ENCODE peak calls at places on chromosome 9, in eight cellular contexts. One of them, this sample, is unnamed.

GRCh38 chr9:91151741-91152095 is 210.0 kb downstream of the AUH start:
- DNase-seq in heart right ventricle: no peak
- DNase-seq in chondrocyte: no peak
- DNase-seq in iPS-NIHi11: no peak
- DNase-seq in RPMI7951: no peak
- DNase-seq in suprapubic skin: no peak
- DNase-seq in stimulated activated CD4-positive, alpha-beta T cell treated with anti-CD3 and anti-CD28 coated beads, Interleukin-15, amount 100 ng/mL, for 24 hours: peak; percentile 47
- DNase-seq in CD4-positive, alpha-beta memory T cell: no peak
- DNase-seq in this sample: no peak

GRCh38 chr9:13351768-13352386 is 72.4 kb upstream of the MPDZ start:
- DNase-seq in heart right ventricle: no peak
- DNase-seq in chondrocyte: no peak
- DNase-seq in iPS-NIHi11: peak; percentile 29
- DNase-seq in RPMI7951: peak; percentile 37
- DNase-seq in suprapubic skin: no peak
- DNase-seq in stimulated activated CD4-positive, alpha-beta T cell treated with anti-CD3 and anti-CD28 coated beads, Interleukin-15, amount 100 ng/mL, for 24 hours: no peak
- DNase-seq in CD4-positive, alpha-beta memory T cell: no peak
- DNase-seq in this sample: peak; percentile 71

GRCh38 chr9:76866689-76867088 is 39.2 kb downstream of the PRUNE2 start:
- DNase-seq in heart right ventricle: no peak
- DNase-seq in chondrocyte: no peak
- DNase-seq in iPS-NIHi11: peak; percentile 26
- DNase-seq in RPMI7951: peak; percentile 63
- DNase-seq in suprapubic skin: no peak
- DNase-seq in stimulated activated CD4-positive, alpha-beta T cell treated with anti-CD3 and anti-CD28 coated beads, Interleukin-15, amount 100 ng/mL, for 24 hours: no peak
- DNase-seq in CD4-positive, alpha-beta memory T cell: no peak
- DNase-seq in this sample: no peak

GRCh38 chr9:83062653-83063527 is at the start of gene RASEF:
- DNase-seq in heart right ventricle: peak; percentile 22
- DNase-seq in chondrocyte: peak; percentile 89
- DNase-seq in iPS-NIHi11: peak; percentile 79
- DNase-seq in RPMI7951: peak; percentile 32
- DNase-seq in suprapubic skin: no peak
- DNase-seq in stimulated activated CD4-positive, alpha-beta T cell treated with anti-CD3 and anti-CD28 coated beads, Interleukin-15, amount 100 ng/mL, for 24 hours: peak; percentile 8
- DNase-seq in CD4-positive, alpha-beta memory T cell: no peak
- DNase-seq in this sample: no peak

GRCh38 chr9:78972303-78973002 is 599.3 kb upstream of the TLE4 start:
- DNase-seq in heart right ventricle: no peak
- DNase-seq in chondrocyte: no peak
- DNase-seq in iPS-NIHi11: no peak
- DNase-seq in RPMI7951: no peak
- DNase-seq in suprapubic skin: no peak
- DNase-seq in stimulated activated CD4-positive, alpha-beta T cell treated with anti-CD3 and anti-CD28 coated beads, Interleukin-15, amount 100 ng/mL, for 24 hours: no peak
- DNase-seq in CD4-positive, alpha-beta memory T cell: no peak
- DNase-seq in this sample: no peak

GRCh38 chr9:96553070-96553469 is 66.6 kb downstream of the CDC14B start:
- DNase-seq in heart right ventricle: no peak
- DNase-seq in chondrocyte: no peak
- DNase-seq in iPS-NIHi11: no peak
- DNase-seq in RPMI7951: peak; percentile 80
- DNase-seq in suprapubic skin: no peak
- DNase-seq in stimulated activated CD4-positive, alpha-beta T cell treated with anti-CD3 and anti-CD28 coated beads, Interleukin-15, amount 100 ng/mL, for 24 hours: no peak
- DNase-seq in CD4-positive, alpha-beta memory T cell: no peak
- DNase-seq in this sample: no peak

GRCh38 chr9:137516144-137516917 is 33.9 kb downstream of the PNPLA7 start:
- DNase-seq in heart right ventricle: no peak
- DNase-seq in chondrocyte: no peak
- DNase-seq in iPS-NIHi11: peak; percentile 40
- DNase-seq in RPMI7951: no peak
- DNase-seq in suprapubic skin: no peak
- DNase-seq in stimulated activated CD4-positive, alpha-beta T cell treated with anti-CD3 and anti-CD28 coated beads, Interleukin-15, amount 100 ng/mL, for 24 hours: no peak
- DNase-seq in CD4-positive, alpha-beta memory T cell: no peak
- DNase-seq in this sample: no peak

GRCh38 chr9:127935765-127936221 is 1.9 kb downstream of the DPM2 start:
- DNase-seq in heart right ventricle: peak; percentile 3
- DNase-seq in chondrocyte: no peak
- DNase-seq in iPS-NIHi11: no peak
- DNase-seq in RPMI7951: no peak
- DNase-seq in suprapubic skin: no peak
- DNase-seq in stimulated activated CD4-positive, alpha-beta T cell treated with anti-CD3 and anti-CD28 coated beads, Interleukin-15, amount 100 ng/mL, for 24 hours: peak; percentile 55
- DNase-seq in CD4-positive, alpha-beta memory T cell: no peak
- DNase-seq in this sample: no peak

GRCh38 chr9:124216474-124217176 is 41.1 kb upstream of the NEK6 start:
- DNase-seq in heart right ventricle: peak; percentile 25
- DNase-seq in chondrocyte: peak; percentile 39
- DNase-seq in iPS-NIHi11: no peak
- DNase-seq in RPMI7951: no peak
- DNase-seq in suprapubic skin: peak; percentile 64
- DNase-seq in stimulated activated CD4-positive, alpha-beta T cell treated with anti-CD3 and anti-CD28 coated beads, Interleukin-15, amount 100 ng/mL, for 24 hours: peak; percentile 75
- DNase-seq in CD4-positive, alpha-beta memory T cell: peak; percentile 36
- DNase-seq in this sample: peak; percentile 56

GRCh38 chr9:129665008-129665771 is at the start of gene PRRX2:
- DNase-seq in heart right ventricle: peak; percentile 44
- DNase-seq in chondrocyte: no peak
- DNase-seq in iPS-NIHi11: peak; percentile 79
- DNase-seq in RPMI7951: no peak
- DNase-seq in suprapubic skin: peak; percentile 87
- DNase-seq in stimulated activated CD4-positive, alpha-beta T cell treated with anti-CD3 and anti-CD28 coated beads, Interleukin-15, amount 100 ng/mL, for 24 hours: peak; percentile 69
- DNase-seq in CD4-positive, alpha-beta memory T cell: peak; percentile 11
- DNase-seq in this sample: no peak

GRCh38 chr9:120475341-120475740 is 104.6 kb downstream of the CDK5RAP2 start:
- DNase-seq in heart right ventricle: no peak
- DNase-seq in chondrocyte: no peak
- DNase-seq in iPS-NIHi11: no peak
- DNase-seq in RPMI7951: no peak
- DNase-seq in suprapubic skin: peak; percentile 75
- DNase-seq in stimulated activated CD4-positive, alpha-beta T cell treated with anti-CD3 and anti-CD28 coated beads, Interleukin-15, amount 100 ng/mL, for 24 hours: no peak
- DNase-seq in CD4-positive, alpha-beta memory T cell: no peak
- DNase-seq in this sample: no peak

GRCh38 chr9:111957856-111958631 is 61.4 kb downstream of the UGCG start:
- DNase-seq in heart right ventricle: no peak
- DNase-seq in chondrocyte: no peak
- DNase-seq in iPS-NIHi11: peak; percentile 31
- DNase-seq in RPMI7951: peak; percentile 85
- DNase-seq in suprapubic skin: no peak
- DNase-seq in stimulated activated CD4-positive, alpha-beta T cell treated with anti-CD3 and anti-CD28 coated beads, Interleukin-15, amount 100 ng/mL, for 24 hours: peak; percentile 32
- DNase-seq in CD4-positive, alpha-beta memory T cell: no peak
- DNase-seq in this sample: peak; percentile 37

GRCh38 chr9:84139296-84140100 is 158.9 kb downstream of the RMI1 start:
- DNase-seq in heart right ventricle: no peak
- DNase-seq in chondrocyte: no peak
- DNase-seq in iPS-NIHi11: no peak
- DNase-seq in RPMI7951: peak; percentile 82
- DNase-seq in suprapubic skin: no peak
- DNase-seq in stimulated activated CD4-positive, alpha-beta T cell treated with anti-CD3 and anti-CD28 coated beads, Interleukin-15, amount 100 ng/mL, for 24 hours: no peak
- DNase-seq in CD4-positive, alpha-beta memory T cell: no peak
- DNase-seq in this sample: peak; percentile 62

GRCh38 chr9:20186823-20187222 is 398.0 kb upstream of the SLC24A2 start:
- DNase-seq in heart right ventricle: no peak
- DNase-seq in chondrocyte: no peak
- DNase-seq in iPS-NIHi11: no peak
- DNase-seq in RPMI7951: no peak
- DNase-seq in suprapubic skin: no peak
- DNase-seq in stimulated activated CD4-positive, alpha-beta T cell treated with anti-CD3 and anti-CD28 coated beads, Interleukin-15, amount 100 ng/mL, for 24 hours: no peak
- DNase-seq in CD4-positive, alpha-beta memory T cell: no peak
- DNase-seq in this sample: no peak

GRCh38 chr9:135241381-135242380 is 154.2 kb downstream of the OLFM1 start:
- DNase-seq in heart right ventricle: peak; percentile 5
- DNase-seq in chondrocyte: peak; percentile 83
- DNase-seq in iPS-NIHi11: peak; percentile 68
- DNase-seq in RPMI7951: no peak
- DNase-seq in suprapubic skin: no peak
- DNase-seq in stimulated activated CD4-positive, alpha-beta T cell treated with anti-CD3 and anti-CD28 coated beads, Interleukin-15, amount 100 ng/mL, for 24 hours: no peak
- DNase-seq in CD4-positive, alpha-beta memory T cell: no peak
- DNase-seq in this sample: no peak